ENCODE peak calls at places on chromosomes 5 and 9, in six cellular contexts. I, B, J, W, N and Y are unnamed samples.

GRCh38 chr9:70934642-70935041 is 186.8 kb downstream of the TRPM3 start:
- DNase-seq in I (no peak), B (no peak), J (no peak), W (no peak), N (no peak), Y (no peak)

GRCh38 chr5:102760815-102761214 is 5.7 kb downstream of the PAM start:
- DNase-seq in I (peak; percentile 42), B (no peak), J (no peak), W (peak; percentile 38), N (no peak), Y (no peak)

GRCh38 chr5:149215478-149216042 is 56.1 kb upstream of the AFAP1L1 start:
- DNase-seq in I (no peak), B (no peak), J (no peak), W (peak; percentile 15), N (no peak), Y (no peak)

GRCh38 chr5:19479562-19479961 is 508.4 kb downstream of the CDH18 start:
- DNase-seq in I (no peak), B (no peak), J (no peak), W (no peak), N (no peak), Y (no peak)

GRCh38 chr5:54881286-54882005 is 103.9 kb downstream of the ESM1 start:
- DNase-seq in I (no peak), B (no peak), J (no peak), W (no peak), N (no peak), Y (no peak)

GRCh38 chr9:93261735-93262523 is 78.0 kb downstream of the WNK2 start:
- DNase-seq in I (no peak), B (peak; percentile 44), J (peak; percentile 41), W (no peak), N (no peak), Y (peak; percentile 7)

GRCh38 chr9:26260238-26260637 is 582.0 kb upstream of the TUSC1 start:
- DNase-seq in I (no peak), B (no peak), J (no peak), W (peak; percentile 59), N (no peak), Y (no peak)

GRCh38 chr5:137415231-137415681 is 83.9 kb downstream of the SPOCK1 start:
- DNase-seq in I (no peak), B (no peak), J (no peak), W (peak; percentile 7), N (no peak), Y (no peak)

GRCh38 chr9:127968717-127969383 is 11.9 kb downstream of the EEIG1 start:
- DNase-seq in I (peak; percentile 72), B (no peak), J (no peak), W (peak; percentile 83), N (no peak), Y (no peak)

GRCh38 chr5:180439911-180440769 is 54.0 kb upstream of the CNOT6 start:
- DNase-seq in I (no peak), B (peak; percentile 78), J (no peak), W (no peak), N (peak; percentile 5), Y (no peak)

GRCh38 chr5:175678074-175678473 is 20.2 kb downstream of the HRH2 start:
- DNase-seq in I (no peak), B (no peak), J (peak; percentile 13), W (no peak), N (no peak), Y (no peak)

GRCh38 chr5:126575644-126576043 is 19.4 kb downstream of the ALDH7A1 start:
- DNase-seq in I (no peak), B (no peak), J (no peak), W (no peak), N (no peak), Y (no peak)

GRCh38 chr9:29393064-29393463 is 1819.8 kb upstream of the C9orf72 start:
- DNase-seq in I (no peak), B (no peak), J (no peak), W (no peak), N (no peak), Y (no peak)

GRCh38 chr5:756865-757345 is 27.6 kb downstream of the ZDHHC11B start:
- DNase-seq in I (no peak), B (peak; percentile 45), J (peak; percentile 73), W (no peak), N (no peak), Y (no peak)

GRCh38 chr5:175711031-175711430 is 53.2 kb downstream of the HRH2 start:
- DNase-seq in I (no peak), B (no peak), J (no peak), W (no peak), N (no peak), Y (no peak)

GRCh38 chr9:21252727-21253547 is 13.1 kb upstream of the IFNA14 start:
- DNase-seq in I (no peak), B (no peak), J (peak; percentile 57), W (peak; percentile 30), N (peak; percentile 22), Y (no peak)

GRCh38 chr5:69024241-69024651 is 69.6 kb upstream of the SLC30A5 start:
- DNase-seq in I (peak; percentile 28), B (peak; percentile 58), J (no peak), W (peak; percentile 50), N (peak; percentile 38), Y (no peak)

GRCh38 chr9:120759755-120760400 is 33.3 kb downstream of the FBXW2 start:
- DNase-seq in I (no peak), B (no peak), J (no peak), W (no peak), N (no peak), Y (no peak)